ENCODE peak calls at places on chromosomes 13 and 19, in seven cellular contexts. E is SK-N-MC, X is HepG2, D is endodermal cell, G is mesendoderm, V is IMR-90, I is neuronal stem cell. T is an unnamed sample.

GRCh38 chr19:49431330-49431749 is 6.2 kb downstream of the GFY start:
- DNase-seq in I (no peak), X (no peak), G (no peak), V (no peak), E (no peak), D (no peak), T (no peak)

GRCh38 chr19:48489608-48490216 is 20.5 kb downstream of the CYTH2 start:
- DNase-seq in E (no peak), D (peak; percentile 97), I (no peak), V (peak; percentile 39), G (peak; percentile 81), X (peak; percentile 47), T (no peak)

GRCh38 chr13:27549406-27549981 is 70.8 kb downstream of the LNX2 start:
- DNase-seq in X (no peak), I (no peak), G (no peak), E (no peak), V (no peak), D (no peak), T (no peak)

GRCh38 chr13:99150575-99151370 is 49.9 kb upstream of the UBAC2 start:
- DNase-seq in X (no peak), V (peak; percentile 27), D (no peak), I (no peak), G (no peak), E (no peak), T (no peak)

GRCh38 chr13:113151745-113152707 is 6.4 kb upstream of the PROZ start:
- DNase-seq in I (no peak), X (no peak), D (peak; percentile 65), E (no peak), G (peak; percentile 31), V (peak; percentile 74), T (no peak)

GRCh38 chr19:46839752-46840151 is 10.9 kb downstream of the AP2S1 start:
- DNase-seq in D (no peak), E (no peak), G (no peak), X (no peak), V (no peak), I (no peak), T (no peak)

GRCh38 chr13:44487989-44488388 is 88.1 kb downstream of the TSC22D1 start:
- DNase-seq in E (no peak), G (no peak), I (no peak), D (no peak), V (no peak), X (no peak), T (no peak)

GRCh38 chr13:113851480-113851803 is 12.4 kb downstream of the GAS6 start:
- DNase-seq in G (no peak), X (no peak), E (no peak), V (no peak), D (no peak), I (no peak), T (no peak)

DNA sequence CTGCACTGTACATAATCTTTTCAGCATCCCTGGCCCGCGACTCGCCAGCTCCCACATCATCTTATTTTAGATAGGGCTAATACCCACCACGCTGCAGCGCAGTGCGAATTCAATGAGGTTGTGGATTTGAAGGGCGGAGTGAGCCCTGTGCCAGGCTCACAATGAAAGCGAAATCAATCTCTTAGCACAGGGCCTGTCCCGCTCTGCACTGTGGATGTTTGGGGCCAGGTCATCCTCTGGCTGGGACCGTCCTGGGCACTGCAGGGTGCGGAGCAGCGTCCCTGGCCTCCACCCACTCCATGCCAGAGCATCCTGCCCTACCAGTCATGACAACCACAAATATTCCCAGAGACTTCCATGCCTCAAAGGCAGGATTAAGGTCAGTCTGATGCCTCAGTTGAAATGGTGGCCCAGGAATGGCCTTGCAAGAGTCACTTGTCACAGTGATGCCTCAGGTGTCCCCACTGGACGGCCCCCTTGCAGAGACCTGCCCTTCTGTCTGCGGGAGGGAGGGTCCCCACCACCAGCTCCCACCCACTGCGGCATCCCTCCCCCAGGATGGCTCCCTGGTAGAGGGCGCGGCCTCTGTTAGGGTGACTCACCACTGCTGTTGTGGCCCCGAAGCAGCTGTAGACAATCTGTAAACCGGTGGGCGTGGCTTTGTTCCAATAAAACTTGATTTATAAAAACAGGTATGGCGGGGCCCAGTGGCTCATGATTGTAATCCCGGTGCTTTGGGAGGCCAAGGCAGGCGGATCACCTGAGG is 5.6 kb downstream of the UHRF1 start:
- DNase-seq in I (no peak), V (peak; percentile 69), X (no peak), D (no peak), E (no peak), G (peak; percentile 40), T (no peak)
- H3K9ac ChIP-seq in I (peak overlapping the region; percentile 64), V (no peak overlapping the region), X (no peak overlapping the region), D (no peak overlapping the region), E (no peak overlapping the region), G (no peak overlapping the region), T (peak overlapping the region; percentile 29)

DNA sequence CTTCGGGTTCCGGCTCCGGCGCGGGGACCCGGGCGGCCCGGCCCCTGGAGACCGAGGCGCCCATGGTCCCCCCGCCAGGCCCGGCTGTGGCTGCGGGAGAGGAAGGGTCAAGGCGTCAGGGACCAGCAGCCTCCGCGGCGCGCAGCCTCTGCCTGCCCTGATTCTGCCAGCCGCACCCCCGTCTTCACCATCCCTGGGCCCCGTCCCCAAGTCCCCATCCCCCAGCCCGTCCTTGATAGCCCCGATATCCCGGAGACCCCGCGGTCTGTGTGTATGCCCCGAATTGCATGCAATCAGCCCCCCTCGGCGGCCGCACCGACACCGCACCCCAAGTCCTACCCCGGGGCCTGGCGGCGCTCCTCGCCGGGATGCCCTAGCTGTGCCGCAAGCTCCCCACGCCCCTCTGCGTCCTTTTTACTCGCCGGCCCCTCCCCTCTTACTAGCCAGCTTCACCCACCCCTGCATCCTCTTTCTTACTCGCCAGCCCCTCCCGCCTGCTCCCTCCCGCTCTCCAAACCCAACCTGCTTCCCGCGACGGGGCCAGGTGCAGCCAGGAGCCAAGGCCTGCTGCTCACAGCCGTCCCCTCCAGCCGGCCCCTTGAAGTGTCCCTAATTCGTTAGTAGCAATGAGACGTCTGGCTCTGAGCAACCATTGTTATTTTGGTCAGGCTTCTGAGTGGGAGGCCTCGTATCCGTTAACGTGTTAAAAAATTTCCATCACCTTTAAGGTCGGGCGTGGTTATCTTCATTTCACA is at the start of gene FBXO27:
- DNase-seq in E (no peak), X (no peak), V (no peak), D (peak; percentile 91), G (peak; percentile 81), I (peak; percentile 26), T (no peak)
- H3K9ac ChIP-seq in E (no peak within 1 kb of the TSS), X (no peak within 1 kb of the TSS), V (no peak within 1 kb of the TSS), D (no peak within 1 kb of the TSS), G (peak within 1 kb of the TSS; percentile 85), I (peak within 1 kb of the TSS; percentile 99), T (peak within 1 kb of the TSS; percentile 87)

GRCh38 chr13:32829269-32829668 is 187.0 kb upstream of the KL start:
- DNase-seq in E (no peak), V (no peak), G (no peak), D (no peak), X (no peak), I (no peak), T (no peak)
- H3K9ac ChIP-seq in E (no peak overlapping the region), V (no peak overlapping the region), G (no peak overlapping the region), D (no peak overlapping the region), X (no peak overlapping the region), I (no peak overlapping the region), T (no peak overlapping the region)

GRCh38 chr19:50725932-50726230 is 2.7 kb downstream of the CLEC11A start:
- DNase-seq in V (no peak), E (no peak), X (no peak), I (no peak), G (no peak), D (no peak), T (no peak)
- H3K9ac ChIP-seq in V (peak overlapping the region; percentile 84), E (peak overlapping the region; percentile 90), X (no peak overlapping the region), I (peak overlapping the region; percentile 99), G (peak overlapping the region; percentile 82), D (no peak overlapping the region), T (peak overlapping the region; percentile 93)

GRCh38 chr13:40787062-40787461 is 2.3 kb upstream of the SLC25A15 start:
- DNase-seq in G (no peak), E (no peak), V (peak; percentile 93), D (no peak), I (no peak), X (no peak), T (no peak)
- H3K9ac ChIP-seq in G (no peak overlapping the region), E (no peak overlapping the region), V (no peak overlapping the region), D (no peak overlapping the region), I (no peak overlapping the region), X (peak overlapping the region; percentile 68), T (no peak overlapping the region)

DNA sequence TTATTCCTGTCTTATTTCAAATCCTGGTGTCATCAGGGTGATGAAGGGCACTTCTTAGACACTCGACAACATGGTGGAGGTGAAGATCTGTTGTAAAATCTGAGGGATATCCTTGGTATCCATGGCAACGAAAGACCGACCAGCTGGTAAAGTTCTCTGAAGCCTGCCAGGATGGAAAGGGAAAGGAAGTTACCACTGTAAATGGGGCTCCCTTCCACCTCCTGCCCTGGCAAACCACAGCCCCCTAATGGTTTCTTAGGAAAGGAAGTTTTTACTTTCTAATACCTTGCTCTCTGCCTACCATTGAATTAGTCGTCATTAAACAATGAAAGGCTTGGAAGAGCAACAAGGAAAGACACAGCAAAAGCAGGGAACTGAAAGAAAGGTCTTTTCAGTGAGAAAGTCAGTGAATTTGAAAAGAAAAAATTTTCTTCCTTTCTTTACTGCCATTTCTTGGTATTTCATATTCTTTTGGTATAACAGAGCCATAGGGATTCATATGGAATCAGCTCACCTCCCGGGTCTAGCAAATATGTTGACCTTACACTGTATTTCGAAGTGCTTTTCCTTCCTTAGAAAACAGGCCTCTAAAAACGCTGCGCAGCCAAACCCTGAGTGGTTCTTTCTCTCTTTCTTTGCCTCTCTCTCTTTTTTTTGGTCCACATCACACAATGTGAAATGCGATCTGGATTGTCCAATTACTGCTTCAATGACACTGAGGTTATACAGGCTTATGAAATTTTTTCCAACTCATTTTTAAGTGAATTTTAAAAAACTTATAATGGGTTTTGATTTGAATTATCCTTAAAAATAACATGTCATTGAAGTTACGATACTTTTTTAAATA is 111.0 kb downstream of the RGCC start:
- DNase-seq in D (no peak), V (no peak), X (no peak), E (no peak), G (peak; percentile 21), I (no peak), T (no peak)
- H3K9ac ChIP-seq in D (no peak overlapping the region), V (no peak overlapping the region), X (no peak overlapping the region), E (no peak overlapping the region), G (no peak overlapping the region), I (no peak overlapping the region), T (no peak overlapping the region)

DNA sequence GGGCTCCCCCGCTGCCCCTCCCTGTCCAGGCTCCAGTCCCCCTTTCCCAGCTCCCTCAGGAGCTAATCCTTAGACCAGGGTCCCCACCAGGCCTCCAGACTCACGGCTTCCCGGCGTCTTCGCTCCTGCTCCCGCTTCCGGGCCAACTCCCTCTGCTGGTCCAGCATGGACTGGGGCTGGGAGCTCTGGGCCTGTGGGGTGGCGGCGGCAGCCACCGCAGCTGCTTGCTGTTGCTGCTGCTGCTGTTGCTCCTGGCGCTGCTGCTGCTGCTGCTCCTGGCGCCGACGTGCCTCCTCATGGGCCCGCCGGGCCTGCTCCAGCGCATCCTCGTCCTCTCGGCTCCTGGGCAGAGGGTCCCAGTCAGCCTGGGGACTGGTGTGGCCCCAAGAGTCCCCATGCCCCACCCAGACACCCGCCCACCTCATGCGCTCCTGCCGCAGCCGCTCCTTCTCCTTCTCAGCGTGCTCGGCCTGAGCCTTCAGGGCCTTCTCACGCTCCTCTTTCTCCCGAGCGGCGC is 6.4 kb upstream of the EPHX3 start:
- DNase-seq in V (no peak), X (no peak), I (no peak), E (no peak), D (peak; percentile 76), G (peak; percentile 32), T (no peak)
- H3K9ac ChIP-seq in V (no peak overlapping the region), X (no peak overlapping the region), I (peak overlapping the region; percentile 54), E (no peak overlapping the region), D (no peak overlapping the region), G (no peak overlapping the region), T (no peak overlapping the region)